ENCODE peak calls at places on chromosomes 3 and 15, in seven cellular contexts. X is spleen, F is GM23338, R is sigmoid colon, O is SK-N-SH, M is prostate gland, V is GM12878. D is an unnamed sample.
A peak's percentile ranks its signal among the peaks of the same experiment; 100 is the strongest.

GRCh38 chr3:100033814-100034490 is 80.3 kb downstream of the FILIP1L start:
- DNase-seq in X (no peak), F (no peak), R (no peak), O (no peak), M (no peak), V (no peak), D (no peak)

GRCh38 chr3:137778941-137779340 is 14.8 kb downstream of the SOX14 start:
- DNase-seq in X (no peak), F (peak; percentile 37), R (no peak), O (no peak), M (no peak), V (no peak), D (no peak)

GRCh38 chr15:90358124-90359033 is 6.3 kb downstream of the ZNF774 start:
- DNase-seq in X (no peak), F (no peak), R (no peak), O (no peak), M (no peak), V (no peak), D (no peak)

GRCh38 chr3:172332256-172333041 is 115.8 kb downstream of the GHSR start:
- DNase-seq in X (no peak), F (peak; percentile 67), R (peak; percentile 80), O (peak; percentile 66), M (peak; percentile 67), V (no peak), D (peak; percentile 28)

GRCh38 chr15:99704444-99704838 is 28.8 kb downstream of the LYSMD4 start:
- DNase-seq in X (no peak), F (peak; percentile 94), R (no peak), O (peak; percentile 65), M (peak; percentile 76), V (peak; percentile 79), D (no peak)

GRCh38 chr15:52334491-52335160 is 39.0 kb upstream of the MYO5C start:
- DNase-seq in X (no peak), F (no peak), R (no peak), O (no peak), M (no peak), V (no peak), D (no peak)

GRCh38 chr15:75775296-75776074 is 62.8 kb upstream of the CSPG4 start:
- DNase-seq in X (peak; percentile 54), F (peak; percentile 90), R (no peak), O (no peak), M (no peak), V (no peak), D (no peak)

GRCh38 chr3:184669578-184669977 is 42.3 kb downstream of the MAGEF1 start:
- DNase-seq in X (no peak), F (no peak), R (no peak), O (peak; percentile 63), M (no peak), V (no peak), D (no peak)

GRCh38 chr3:10937141-10937825 is 55.3 kb upstream of the SLC6A1 start:
- DNase-seq in X (peak; percentile 41), F (no peak), R (peak; percentile 48), O (no peak), M (no peak), V (no peak), D (no peak)

GRCh38 chr15:56772868-56773639 is 39.7 kb upstream of the ZNF280D start:
- DNase-seq in X (no peak), F (peak; percentile 61), R (no peak), O (no peak), M (peak; percentile 39), V (no peak), D (no peak)

GRCh38 chr3:42960282-42960681 is 18.8 kb upstream of the GASK1A start:
- DNase-seq in X (no peak), F (peak; percentile 28), R (no peak), O (no peak), M (no peak), V (no peak), D (no peak)

GRCh38 chr3:13132281-13132680 is 59.1 kb upstream of the IQSEC1 start:
- DNase-seq in X (no peak), F (no peak), R (no peak), O (no peak), M (no peak), V (no peak), D (no peak)

GRCh38 chr3:107498646-107499045 is 24.1 kb upstream of the BBX start:
- DNase-seq in X (no peak), F (no peak), R (no peak), O (no peak), M (no peak), V (no peak), D (no peak)

GRCh38 chr3:140529558-140529957 is 148.3 kb upstream of the TRIM42 start:
- DNase-seq in X (no peak), F (no peak), R (no peak), O (no peak), M (no peak), V (no peak), D (no peak)

GRCh38 chr15:70054366-70054765 is 43.4 kb downstream of the TLE3 start:
- DNase-seq in X (peak; percentile 72), F (no peak), R (peak; percentile 48), O (no peak), M (no peak), V (no peak), D (no peak)

GRCh38 chr15:98062869-98063268 is 102.4 kb downstream of the ARRDC4 start:
- DNase-seq in X (no peak), F (no peak), R (no peak), O (no peak), M (no peak), V (no peak), D (no peak)

GRCh38 chr3:20930034-20930433 is 744.0 kb upstream of the SGO1 start:
- DNase-seq in X (no peak), F (peak; percentile 64), R (no peak), O (peak; percentile 10), M (no peak), V (no peak), D (no peak)

GRCh38 chr15:54345301-54345700 is 367.1 kb downstream of the UNC13C start:
- DNase-seq in X (no peak), F (no peak), R (no peak), O (no peak), M (no peak), V (no peak), D (no peak)

GRCh38 chr15:99207672-99208071 is 41.7 kb downstream of the TTC23 start:
- DNase-seq in X (no peak), F (no peak), R (no peak), O (no peak), M (no peak), V (no peak), D (no peak)

GRCh38 chr3:156561533-156561932 is 6.6 kb upstream of the SSR3 start:
- DNase-seq in X (no peak), F (no peak), R (no peak), O (no peak), M (no peak), V (no peak), D (no peak)

GRCh38 chr3:27467545-27467944 is 16.6 kb downstream of the SLC4A7 start:
- DNase-seq in X (no peak), F (peak; percentile 31), R (no peak), O (peak; percentile 39), M (no peak), V (no peak), D (peak; percentile 28)

GRCh38 chr3:72906154-72906553 is 18.3 kb downstream of the GXYLT2 start:
- DNase-seq in X (no peak), F (no peak), R (no peak), O (no peak), M (no peak), V (no peak), D (no peak)

DNA sequence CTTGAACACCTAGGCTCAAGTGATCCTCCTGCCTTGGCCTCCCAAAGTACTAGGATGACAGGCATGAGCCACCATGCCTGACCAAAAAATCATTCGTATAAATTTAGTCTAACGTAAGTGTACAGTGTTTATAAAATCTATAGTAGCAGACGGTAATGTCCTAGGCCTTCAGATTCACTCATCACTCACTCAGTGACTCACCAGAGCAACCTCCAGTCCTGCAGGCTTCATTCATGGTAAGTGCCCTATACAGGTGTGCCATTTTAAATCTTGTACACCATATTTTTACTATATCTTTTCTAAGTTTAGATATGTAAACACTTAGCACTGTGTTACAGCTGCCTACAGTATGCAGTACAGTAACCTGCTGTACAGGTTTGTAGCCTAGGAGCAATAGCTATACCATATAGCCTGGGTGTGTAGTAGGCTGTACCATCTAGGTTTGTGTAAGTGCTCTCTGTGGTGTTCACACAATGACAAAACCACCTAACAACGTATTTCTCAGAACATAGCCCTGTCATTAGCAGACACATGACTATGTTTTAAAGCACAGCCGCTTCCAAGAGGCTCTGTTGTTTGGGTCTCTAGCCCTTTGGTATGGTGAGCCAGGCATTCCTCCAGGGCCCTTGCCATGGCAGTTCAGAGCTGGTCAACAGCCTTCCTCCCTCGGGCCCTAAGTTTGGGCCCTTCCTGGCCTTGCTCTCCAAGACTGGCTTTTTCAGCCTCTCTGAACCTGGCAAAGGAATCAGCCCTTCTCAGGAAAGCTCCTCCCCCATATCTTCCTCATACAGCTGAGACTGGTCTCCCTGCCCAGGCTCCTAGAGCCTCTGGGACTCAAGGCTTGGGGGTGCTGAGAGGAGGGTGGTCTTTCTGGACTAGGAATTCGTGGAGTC is 1.9 kb upstream of the CCDC9B start:
- DNase-seq in X (no peak), F (no peak), R (no peak), O (no peak), M (no peak), V (no peak), D (no peak)
- TF ChIP-seq POLR2AphosphoS5 in X (no peak), F (no peak), R (no peak), O (no peak), M (no peak), V (no peak), D (no peak)

GRCh38 chr3:129226374-129226773 is 23.0 kb upstream of the COPG1 start:
- DNase-seq in X (peak; percentile 84), F (no peak), R (peak; percentile 97), O (peak; percentile 34), M (peak; percentile 92), V (no peak), D (no peak)
- TF ChIP-seq POLR2AphosphoS5 in X (peak; percentile 36), F (no peak), R (peak; percentile 73), O (peak; percentile 46), M (peak; percentile 89), V (no peak), D (no peak)

DNA sequence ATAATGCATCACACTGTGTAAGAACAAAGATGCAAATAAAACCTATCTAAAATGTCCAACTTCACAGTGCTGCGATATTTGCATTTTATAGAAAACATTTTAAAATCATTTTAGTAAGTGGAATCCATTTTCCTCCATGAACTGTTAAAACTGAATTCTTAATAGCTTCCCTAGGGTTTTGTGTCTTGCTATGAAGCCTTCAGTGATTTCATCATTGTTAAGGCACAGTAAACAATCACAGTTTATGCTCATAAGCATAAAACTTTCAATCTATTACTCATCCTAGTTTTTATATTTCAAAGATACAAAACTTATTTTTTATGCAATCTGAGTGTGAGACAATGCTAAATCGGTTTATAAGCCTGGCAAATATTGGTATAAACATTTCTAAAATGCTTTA is 509.7 kb downstream of the TUSC7 start:
- DNase-seq in X (no peak), F (no peak), R (no peak), O (no peak), M (no peak), V (no peak), D (no peak)
- TF ChIP-seq POLR2AphosphoS5 in X (no peak), F (no peak), R (no peak), O (no peak), M (no peak), V (no peak), D (no peak)

DNA sequence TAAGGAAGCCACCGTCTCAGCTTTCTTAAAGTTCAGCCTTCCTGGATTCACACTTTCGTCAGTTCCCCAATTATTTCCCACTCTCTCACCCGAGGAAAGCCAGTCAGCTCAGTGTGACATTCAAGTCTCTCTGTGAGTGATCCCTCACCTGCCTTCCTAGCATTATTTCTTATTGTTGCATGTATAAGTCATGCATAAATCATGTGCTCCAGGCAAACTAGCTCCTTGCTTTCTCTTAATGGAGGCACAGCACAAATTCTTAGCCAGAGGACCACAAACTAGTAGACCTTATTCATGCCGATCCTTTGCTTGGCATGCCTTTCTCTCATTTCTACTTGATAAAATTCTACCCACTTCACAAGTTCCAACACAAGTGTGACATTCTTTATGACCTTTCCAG is 44.3 kb downstream of the CLDN11 start:
- DNase-seq in X (no peak), F (no peak), R (no peak), O (no peak), M (no peak), V (no peak), D (no peak)
- TF ChIP-seq POLR2AphosphoS5 in X (no peak), F (no peak), R (no peak), O (no peak), M (no peak), V (no peak), D (no peak)